ENCODE peak calls at places on chromosome 1, in seven cellular contexts. One of them, this sample, is unnamed.

GRCh38 chr1:209620484-209620879 is 31.7 kb downstream of the LAMB3 start:
- DNase-seq in activated T-cell treated with anti-CD3 and anti-CD28 coated beads for 24 hours: no peak
- DNase-seq in heart right ventricle: no peak
- DNase-seq in left lung: no peak
- DNase-seq in nephron progenitor cell: no peak
- DNase-seq in NCI-H1105 treated with DMSO at 0.1 percent for 48 hours: no peak
- DNase-seq in T-cell: no peak
- DNase-seq in this sample: no peak

GRCh38 chr1:207309775-207310273 is 11.7 kb upstream of the CD55 start:
- DNase-seq in left lung: no peak
- DNase-seq in NCI-H1105 treated with DMSO at 0.1 percent for 48 hours: no peak
- DNase-seq in heart right ventricle: no peak
- DNase-seq in activated T-cell treated with anti-CD3 and anti-CD28 coated beads for 24 hours: no peak
- DNase-seq in T-cell: no peak
- DNase-seq in nephron progenitor cell: no peak
- DNase-seq in this sample: peak

GRCh38 chr1:158095737-158096335 is 84.9 kb upstream of the CD1D start:
- DNase-seq in left lung: no peak
- DNase-seq in T-cell: no peak
- DNase-seq in NCI-H1105 treated with DMSO at 0.1 percent for 48 hours: no peak
- DNase-seq in activated T-cell treated with anti-CD3 and anti-CD28 coated beads for 24 hours: no peak
- DNase-seq in heart right ventricle: no peak
- DNase-seq in nephron progenitor cell: no peak
- DNase-seq in this sample: no peak

GRCh38 chr1:187244623-187245022 is 415.9 kb downstream of the PLA2G4A start:
- DNase-seq in T-cell: no peak
- DNase-seq in NCI-H1105 treated with DMSO at 0.1 percent for 48 hours: peak
- DNase-seq in nephron progenitor cell: no peak
- DNase-seq in activated T-cell treated with anti-CD3 and anti-CD28 coated beads for 24 hours: no peak
- DNase-seq in heart right ventricle: no peak
- DNase-seq in left lung: no peak
- DNase-seq in this sample: no peak

GRCh38 chr1:99650021-99650420 is 4.1 kb downstream of the PALMD start:
- DNase-seq in heart right ventricle: no peak
- DNase-seq in NCI-H1105 treated with DMSO at 0.1 percent for 48 hours: peak
- DNase-seq in T-cell: no peak
- DNase-seq in nephron progenitor cell: no peak
- DNase-seq in activated T-cell treated with anti-CD3 and anti-CD28 coated beads for 24 hours: no peak
- DNase-seq in left lung: no peak
- DNase-seq in this sample: no peak

GRCh38 chr1:109485001-109485400 is 1.3 kb downstream of the ATXN7L2 start:
- DNase-seq in NCI-H1105 treated with DMSO at 0.1 percent for 48 hours: no peak
- DNase-seq in nephron progenitor cell: no peak
- DNase-seq in activated T-cell treated with anti-CD3 and anti-CD28 coated beads for 24 hours: no peak
- DNase-seq in left lung: no peak
- DNase-seq in T-cell: no peak
- DNase-seq in heart right ventricle: no peak
- DNase-seq in this sample: no peak

GRCh38 chr1:202619528-202619927 is 90.7 kb downstream of the SYT2 start:
- DNase-seq in left lung: no peak
- DNase-seq in T-cell: no peak
- DNase-seq in NCI-H1105 treated with DMSO at 0.1 percent for 48 hours: no peak
- DNase-seq in nephron progenitor cell: no peak
- DNase-seq in heart right ventricle: no peak
- DNase-seq in activated T-cell treated with anti-CD3 and anti-CD28 coated beads for 24 hours: no peak
- DNase-seq in this sample: no peak

GRCh38 chr1:239811211-239811902 is 280.3 kb upstream of the FMN2 start:
- DNase-seq in nephron progenitor cell: peak
- DNase-seq in activated T-cell treated with anti-CD3 and anti-CD28 coated beads for 24 hours: no peak
- DNase-seq in heart right ventricle: no peak
- DNase-seq in T-cell: no peak
- DNase-seq in left lung: no peak
- DNase-seq in NCI-H1105 treated with DMSO at 0.1 percent for 48 hours: no peak
- DNase-seq in this sample: peak

GRCh38 chr1:7388488-7389185 is 382.5 kb upstream of the VAMP3 start:
- DNase-seq in heart right ventricle: peak
- DNase-seq in left lung: no peak
- DNase-seq in nephron progenitor cell: no peak
- DNase-seq in activated T-cell treated with anti-CD3 and anti-CD28 coated beads for 24 hours: no peak
- DNase-seq in T-cell: no peak
- DNase-seq in NCI-H1105 treated with DMSO at 0.1 percent for 48 hours: no peak
- DNase-seq in this sample: no peak

GRCh38 chr1:214331827-214332423 is 51.0 kb downstream of the SMYD2 start:
- DNase-seq in NCI-H1105 treated with DMSO at 0.1 percent for 48 hours: peak
- DNase-seq in activated T-cell treated with anti-CD3 and anti-CD28 coated beads for 24 hours: peak
- DNase-seq in left lung: no peak
- DNase-seq in nephron progenitor cell: peak
- DNase-seq in T-cell: peak
- DNase-seq in heart right ventricle: no peak
- DNase-seq in this sample: peak

GRCh38 chr1:156581661-156582387 is 2.3 kb downstream of the TTC24 start:
- DNase-seq in heart right ventricle: no peak
- DNase-seq in NCI-H1105 treated with DMSO at 0.1 percent for 48 hours: no peak
- DNase-seq in activated T-cell treated with anti-CD3 and anti-CD28 coated beads for 24 hours: no peak
- DNase-seq in left lung: no peak
- DNase-seq in nephron progenitor cell: no peak
- DNase-seq in T-cell: peak
- DNase-seq in this sample: no peak

GRCh38 chr1:12179638-12180121 is 12.9 kb downstream of the TNFRSF1B start:
- DNase-seq in NCI-H1105 treated with DMSO at 0.1 percent for 48 hours: no peak
- DNase-seq in T-cell: no peak
- DNase-seq in activated T-cell treated with anti-CD3 and anti-CD28 coated beads for 24 hours: no peak
- DNase-seq in left lung: peak
- DNase-seq in heart right ventricle: no peak
- DNase-seq in nephron progenitor cell: no peak
- DNase-seq in this sample: no peak

GRCh38 chr1:33319949-33320618 is 814 bp downstream of the A3GALT2 start:
- DNase-seq in heart right ventricle: no peak
- DNase-seq in T-cell: no peak
- DNase-seq in activated T-cell treated with anti-CD3 and anti-CD28 coated beads for 24 hours: no peak
- DNase-seq in nephron progenitor cell: no peak
- DNase-seq in left lung: no peak
- DNase-seq in NCI-H1105 treated with DMSO at 0.1 percent for 48 hours: no peak
- DNase-seq in this sample: no peak

GRCh38 chr1:30743584-30744059 is 14.0 kb downstream of the LAPTM5 start:
- DNase-seq in left lung: no peak
- DNase-seq in nephron progenitor cell: no peak
- DNase-seq in activated T-cell treated with anti-CD3 and anti-CD28 coated beads for 24 hours: peak
- DNase-seq in NCI-H1105 treated with DMSO at 0.1 percent for 48 hours: peak
- DNase-seq in heart right ventricle: no peak
- DNase-seq in T-cell: peak
- DNase-seq in this sample: no peak

GRCh38 chr1:64515427-64515826 is 45.5 kb downstream of the CACHD1 start:
- DNase-seq in left lung: no peak
- DNase-seq in heart right ventricle: peak
- DNase-seq in T-cell: no peak
- DNase-seq in NCI-H1105 treated with DMSO at 0.1 percent for 48 hours: peak
- DNase-seq in nephron progenitor cell: no peak
- DNase-seq in activated T-cell treated with anti-CD3 and anti-CD28 coated beads for 24 hours: no peak
- DNase-seq in this sample: no peak

GRCh38 chr1:218895064-218895587 is 278.6 kb upstream of the LYPLAL1 start:
- DNase-seq in T-cell: no peak
- DNase-seq in activated T-cell treated with anti-CD3 and anti-CD28 coated beads for 24 hours: no peak
- DNase-seq in nephron progenitor cell: no peak
- DNase-seq in left lung: no peak
- DNase-seq in NCI-H1105 treated with DMSO at 0.1 percent for 48 hours: no peak
- DNase-seq in heart right ventricle: no peak
- DNase-seq in this sample: no peak